ENCODE peak calls at places on chromosomes 3 and 15, in six cellular contexts. One of them, this sample, is unnamed.

GRCh38 chr15:41292521-41292920 is 39.9 kb downstream of the OIP5 start:
- DNase-seq in transverse colon: no peak
- DNase-seq in H54: no peak
- DNase-seq in A549: no peak
- DNase-seq in gastrocnemius medialis: no peak
- DNase-seq in HCT116: no peak
- DNase-seq in this sample: no peak

GRCh38 chr15:41022487-41023090 is 69.3 kb downstream of the CHAC1 start:
- DNase-seq in H54: peak; percentile 23
- DNase-seq in gastrocnemius medialis: peak; percentile 17
- DNase-seq in A549: peak; percentile 51
- DNase-seq in HCT116: peak; percentile 28
- DNase-seq in transverse colon: peak; percentile 20
- DNase-seq in this sample: peak; percentile 59

GRCh38 chr15:60358935-60359672 is 38.7 kb downstream of the ANXA2 start:
- DNase-seq in H54: no peak
- DNase-seq in HCT116: no peak
- DNase-seq in A549: peak; percentile 62
- DNase-seq in transverse colon: no peak
- DNase-seq in gastrocnemius medialis: no peak
- DNase-seq in this sample: no peak

GRCh38 chr15:77097921-77098320 is 27.0 kb upstream of the TSPAN3 start:
- DNase-seq in A549: no peak
- DNase-seq in transverse colon: no peak
- DNase-seq in HCT116: no peak
- DNase-seq in gastrocnemius medialis: no peak
- DNase-seq in H54: no peak
- DNase-seq in this sample: no peak

GRCh38 chr15:59993041-59993750 is 10.9 kb upstream of the FOXB1 start:
- DNase-seq in transverse colon: no peak
- DNase-seq in H54: no peak
- DNase-seq in gastrocnemius medialis: no peak
- DNase-seq in HCT116: no peak
- DNase-seq in A549: no peak
- DNase-seq in this sample: no peak

GRCh38 chr15:66748320-66748779 is 46.3 kb downstream of the SMAD6 start:
- DNase-seq in A549: peak; percentile 67
- DNase-seq in transverse colon: no peak
- DNase-seq in HCT116: no peak
- DNase-seq in gastrocnemius medialis: no peak
- DNase-seq in H54: no peak
- DNase-seq in this sample: no peak

GRCh38 chr3:128174645-128175590 is 21.6 kb downstream of the EEFSEC start:
- DNase-seq in A549: no peak
- DNase-seq in gastrocnemius medialis: no peak
- DNase-seq in HCT116: no peak
- DNase-seq in H54: no peak
- DNase-seq in transverse colon: no peak
- DNase-seq in this sample: no peak

GRCh38 chr3:99716463-99716995 is 78.1 kb downstream of the COL8A1 start:
- DNase-seq in H54: no peak
- DNase-seq in gastrocnemius medialis: no peak
- DNase-seq in A549: no peak
- DNase-seq in transverse colon: no peak
- DNase-seq in HCT116: no peak
- DNase-seq in this sample: no peak

GRCh38 chr3:60304103-60304502 is 947.1 kb downstream of the FHIT start:
- DNase-seq in HCT116: no peak
- DNase-seq in gastrocnemius medialis: no peak
- DNase-seq in H54: no peak
- DNase-seq in transverse colon: no peak
- DNase-seq in A549: no peak
- DNase-seq in this sample: peak; percentile 8

GRCh38 chr3:24052446-24052845 is 107.4 kb downstream of the NR1D2 start:
- DNase-seq in A549: no peak
- DNase-seq in transverse colon: no peak
- DNase-seq in HCT116: no peak
- DNase-seq in H54: no peak
- DNase-seq in gastrocnemius medialis: no peak
- DNase-seq in this sample: no peak

GRCh38 chr3:53804697-53805462 is 41.3 kb downstream of the CHDH start:
- DNase-seq in H54: peak; percentile 81
- DNase-seq in HCT116: peak; percentile 8
- DNase-seq in A549: peak; percentile 46
- DNase-seq in gastrocnemius medialis: no peak
- DNase-seq in transverse colon: no peak
- DNase-seq in this sample: no peak

GRCh38 chr3:32857921-32858320 is 40.1 kb downstream of the TRIM71 start:
- DNase-seq in A549: no peak
- DNase-seq in gastrocnemius medialis: no peak
- DNase-seq in H54: no peak
- DNase-seq in transverse colon: no peak
- DNase-seq in HCT116: no peak
- DNase-seq in this sample: no peak

GRCh38 chr3:64518950-64519349 is 168.8 kb downstream of the ADAMTS9 start:
- DNase-seq in gastrocnemius medialis: no peak
- DNase-seq in A549: no peak
- DNase-seq in H54: no peak
- DNase-seq in HCT116: no peak
- DNase-seq in transverse colon: no peak
- DNase-seq in this sample: no peak

GRCh38 chr3:179098388-179099077 is 26.9 kb upstream of the ZMAT3 start:
- DNase-seq in transverse colon: no peak
- DNase-seq in H54: peak; percentile 26
- DNase-seq in HCT116: no peak
- DNase-seq in gastrocnemius medialis: no peak
- DNase-seq in A549: no peak
- DNase-seq in this sample: no peak

DNA sequence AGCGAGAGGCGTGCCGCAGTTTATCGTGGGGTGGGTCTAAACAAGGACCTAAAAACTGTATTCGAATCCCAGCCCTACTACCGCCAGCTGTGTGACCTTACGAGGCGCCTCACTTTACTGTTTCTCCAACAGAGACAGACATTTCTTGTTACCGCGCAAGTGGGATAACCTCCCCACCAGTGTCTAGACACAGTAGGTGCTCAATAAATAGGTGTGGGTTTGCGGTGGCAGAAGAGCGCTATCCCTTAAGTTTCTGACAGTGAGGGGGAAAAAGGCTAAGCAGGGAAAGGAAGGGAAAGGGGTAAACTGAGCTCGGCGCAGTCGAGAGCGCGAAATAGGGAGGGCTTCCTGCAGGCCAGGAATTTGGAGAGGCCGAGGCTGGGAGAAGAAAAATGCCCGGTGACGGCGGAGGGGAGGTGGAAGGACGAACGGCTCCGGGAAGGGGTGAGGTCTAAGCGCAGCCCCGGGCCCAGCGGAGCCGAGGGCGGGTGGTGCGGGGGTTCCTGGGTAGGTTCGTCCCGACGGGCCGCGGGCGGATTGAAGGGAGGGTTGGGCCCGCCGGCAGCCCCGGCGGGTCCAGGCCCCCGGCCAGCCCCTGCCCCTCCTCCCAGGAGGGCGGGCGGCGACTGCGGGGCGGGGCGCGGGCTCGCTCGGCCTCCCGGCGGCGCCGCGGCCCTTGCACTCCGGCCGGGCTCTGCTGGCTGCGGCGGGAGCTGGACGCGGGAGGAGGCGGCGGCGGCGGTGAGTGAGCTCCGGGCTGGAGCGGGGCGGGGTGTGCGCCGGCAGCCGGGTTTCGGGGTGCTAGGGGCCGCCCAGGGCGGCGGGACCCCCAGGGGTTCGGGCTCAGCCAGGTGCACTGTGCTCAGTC is at the start of gene CGNL1:
- DNase-seq in HCT116: no peak
- DNase-seq in transverse colon: peak; percentile 35
- DNase-seq in gastrocnemius medialis: no peak
- DNase-seq in A549: no peak
- DNase-seq in H54: peak; percentile 33
- DNase-seq in this sample: no peak
- TF ChIP-seq POLR2A in HCT116: no peak
- TF ChIP-seq POLR2A in transverse colon: no peak
- TF ChIP-seq POLR2A in gastrocnemius medialis: no peak
- TF ChIP-seq POLR2A in A549: peak; percentile 12
- TF ChIP-seq POLR2A in H54: peak; percentile 30
- TF ChIP-seq POLR2A in this sample: no peak

DNA sequence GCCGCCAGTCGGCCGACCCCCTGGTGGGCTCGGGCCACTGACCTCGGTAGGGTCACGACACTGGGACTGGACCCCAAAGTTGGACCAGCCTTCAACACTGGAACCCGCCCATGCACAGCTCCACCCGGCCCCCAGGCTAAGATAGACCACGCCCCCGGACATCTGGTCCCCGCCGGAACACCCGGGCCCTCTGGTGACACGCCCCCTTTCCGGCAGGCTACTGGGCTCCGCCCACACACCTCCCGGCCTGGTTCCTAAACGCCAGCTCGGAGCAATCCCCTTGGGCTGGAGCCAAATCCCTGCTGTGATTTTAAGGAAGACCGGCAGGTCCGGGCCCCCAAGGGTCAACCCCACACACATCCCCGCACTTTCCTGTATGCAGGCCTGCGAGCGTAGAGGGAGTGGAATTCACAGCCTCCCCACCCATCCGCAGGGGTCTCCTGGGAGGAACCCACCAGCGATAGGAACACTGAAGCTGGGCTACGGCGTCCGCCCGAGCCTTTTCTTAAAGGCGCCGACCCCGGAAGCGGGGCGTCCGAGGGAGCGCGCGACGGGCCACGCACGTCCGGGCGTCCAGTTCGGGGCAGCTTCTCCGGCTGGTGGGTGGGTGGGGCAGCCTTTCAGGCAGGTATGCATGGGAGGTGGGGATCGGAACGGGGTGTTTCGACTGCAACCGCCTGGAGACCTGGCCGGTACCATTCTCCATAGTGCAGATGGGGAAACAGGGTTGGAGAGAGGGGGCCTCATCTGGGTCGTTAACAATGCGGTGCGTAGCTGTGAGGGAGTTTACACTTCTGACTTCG is at the start of gene HEMK1:
- DNase-seq in gastrocnemius medialis: peak; percentile 97
- DNase-seq in HCT116: peak; percentile 94
- DNase-seq in H54: peak; percentile 98
- DNase-seq in transverse colon: peak; percentile 99
- DNase-seq in A549: peak; percentile 91
- DNase-seq in this sample: peak; percentile 93
- TF ChIP-seq POLR2A in gastrocnemius medialis: peak; percentile 73
- TF ChIP-seq POLR2A in HCT116: no peak
- TF ChIP-seq POLR2A in H54: peak; percentile 75
- TF ChIP-seq POLR2A in transverse colon: peak; percentile 86
- TF ChIP-seq POLR2A in A549: peak; percentile 23
- TF ChIP-seq POLR2A in this sample: peak; percentile 68

GRCh38 chr15:37098468-37099320 is 1.7 kb downstream of the MEIS2 start:
- DNase-seq in transverse colon: no peak
- DNase-seq in A549: peak; percentile 14
- DNase-seq in H54: peak; percentile 15
- DNase-seq in gastrocnemius medialis: no peak
- DNase-seq in HCT116: no peak
- DNase-seq in this sample: peak; percentile 68

GRCh38 chr15:37099321-37100108 is 834 bp downstream of the MEIS2 start:
- DNase-seq in gastrocnemius medialis: no peak
- DNase-seq in H54: peak; percentile 45
- DNase-seq in transverse colon: no peak
- DNase-seq in HCT116: peak; percentile 16
- DNase-seq in A549: peak; percentile 35
- DNase-seq in this sample: peak; percentile 61

GRCh38 chr15:37101634-37102314 is 1.4 kb upstream of the MEIS2 start:
- DNase-seq in A549: peak; percentile 82
- DNase-seq in HCT116: peak; percentile 21
- DNase-seq in gastrocnemius medialis: no peak
- DNase-seq in H54: peak; percentile 71
- DNase-seq in transverse colon: peak; percentile 57
- DNase-seq in this sample: peak; percentile 73

GRCh38 chr15:37102315-37103021 is 2.1 kb upstream of the MEIS2 start:
- DNase-seq in gastrocnemius medialis: no peak
- DNase-seq in A549: peak; percentile 24
- DNase-seq in HCT116: no peak
- DNase-seq in H54: no peak
- DNase-seq in transverse colon: no peak
- DNase-seq in this sample: peak; percentile 4

DNA sequence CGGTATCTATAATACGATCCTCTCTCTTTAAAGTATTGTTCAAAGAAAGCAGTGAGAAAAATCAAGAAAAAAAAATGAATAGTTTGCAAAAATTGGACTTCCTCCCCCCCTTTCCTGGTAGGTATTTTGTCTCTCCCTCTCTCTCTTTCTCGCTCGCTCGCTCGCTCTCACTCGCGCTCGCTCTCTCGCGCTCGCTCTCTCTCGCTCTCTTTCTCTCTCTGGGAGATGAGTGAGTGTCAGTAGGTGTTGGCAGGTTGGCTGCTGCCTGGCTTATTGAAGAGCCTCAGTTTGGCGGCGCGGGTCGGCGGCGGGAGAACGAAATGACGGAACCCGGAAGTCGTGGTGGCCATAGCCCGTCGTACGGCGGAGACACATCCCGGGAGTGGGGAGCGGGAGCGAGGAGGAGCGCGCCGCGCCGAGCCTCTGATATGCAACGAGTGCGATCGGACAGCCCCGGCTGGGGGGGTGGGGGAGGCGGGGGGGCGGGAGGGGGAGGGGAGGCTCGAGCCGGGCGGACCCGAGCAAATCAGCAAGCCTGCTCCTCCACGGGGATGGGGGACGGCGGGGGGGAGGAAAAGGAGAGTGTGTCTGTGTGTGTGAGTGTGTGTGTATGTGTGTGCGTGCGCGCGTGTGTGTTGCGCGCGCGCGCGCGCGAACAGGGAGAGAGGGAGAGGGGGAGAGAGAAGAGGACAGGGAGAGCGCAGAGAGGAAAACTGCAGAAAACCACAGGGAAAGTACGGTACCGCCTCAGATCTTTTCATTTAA is at the start of gene MEIS2:
- DNase-seq in gastrocnemius medialis: peak; percentile 67
- DNase-seq in H54: peak; percentile 93
- DNase-seq in transverse colon: peak; percentile 81
- DNase-seq in A549: peak; percentile 93
- DNase-seq in HCT116: peak; percentile 59
- DNase-seq in this sample: peak; percentile 83
- TF ChIP-seq POLR2A in gastrocnemius medialis: no peak
- TF ChIP-seq POLR2A in H54: peak; percentile 65
- TF ChIP-seq POLR2A in transverse colon: peak; percentile 54
- TF ChIP-seq POLR2A in A549: peak; percentile 65
- TF ChIP-seq POLR2A in HCT116: peak; percentile 34
- TF ChIP-seq POLR2A in this sample: no peak

DNA sequence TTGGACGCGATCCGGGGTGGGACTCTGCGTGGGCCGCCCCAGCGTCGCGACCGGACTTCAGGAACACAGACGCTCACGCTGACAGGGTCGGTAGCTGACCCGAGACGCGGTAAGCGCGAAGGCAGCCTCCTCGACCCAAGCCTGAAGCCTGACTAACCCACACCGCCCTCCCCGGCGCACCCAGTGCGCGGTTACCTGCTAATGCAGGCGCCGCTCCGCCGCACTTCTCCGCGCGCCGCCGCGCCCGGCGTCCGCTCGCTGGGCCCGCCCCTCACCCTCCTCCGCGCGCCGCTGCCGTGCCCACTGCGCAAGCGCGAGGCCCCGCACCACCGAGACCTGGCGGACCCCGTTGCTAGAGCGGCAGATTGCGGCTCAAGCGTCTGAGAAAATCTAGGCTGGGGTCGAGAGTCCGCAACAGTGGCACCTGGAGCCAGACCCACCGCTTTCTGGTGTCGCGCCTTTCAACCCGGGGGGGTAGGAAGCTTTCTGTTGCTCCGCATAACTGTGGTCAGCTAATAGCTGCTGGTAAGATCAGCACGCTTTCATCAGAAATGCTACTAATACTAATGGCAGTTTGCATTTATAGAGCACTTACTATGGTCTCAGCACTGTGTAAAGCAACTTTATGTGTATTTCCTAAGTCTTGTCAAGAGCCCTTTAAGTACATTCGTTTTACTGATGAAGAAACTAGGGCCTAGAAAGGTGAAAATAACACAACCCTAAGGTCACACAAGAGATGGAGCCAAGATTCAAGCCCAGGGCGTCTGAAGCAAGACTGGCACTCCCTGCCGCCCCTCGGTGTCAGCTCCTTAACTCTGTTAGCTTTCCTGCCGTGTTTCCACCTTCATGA is at the start of gene TBCCD1:
- DNase-seq in A549: peak; percentile 90
- DNase-seq in H54: peak; percentile 86
- DNase-seq in HCT116: peak; percentile 83
- DNase-seq in gastrocnemius medialis: peak; percentile 88
- DNase-seq in transverse colon: peak; percentile 95
- DNase-seq in this sample: peak; percentile 97
- TF ChIP-seq POLR2A in A549: peak; percentile 94
- TF ChIP-seq POLR2A in H54: peak; percentile 96
- TF ChIP-seq POLR2A in HCT116: peak; percentile 91
- TF ChIP-seq POLR2A in gastrocnemius medialis: peak; percentile 91
- TF ChIP-seq POLR2A in transverse colon: peak; percentile 96
- TF ChIP-seq POLR2A in this sample: peak; percentile 99

This sample was measured in erythroblast.